ENCODE peak calls at places on chromosomes 11 and 22, in ten cellular contexts. O, T, A, F, B, J, E, L, G and C are unnamed samples.

GRCh38 chr11:124839051-124839971 is 25.9 kb upstream of the ROBO3 start:
- DNase-seq in O (no peak), T (no peak), A (no peak), F (no peak), B (no peak), J (no peak), E (peak), L (peak), G (no peak), C (peak)

GRCh38 chr11:35038211-35038930 is 100.6 kb upstream of the CD44 start:
- DNase-seq in O (no peak), T (no peak), A (no peak), F (no peak), B (peak), J (no peak), E (no peak), L (no peak), G (no peak), C (no peak)

GRCh38 chr22:48950151-48950915 is 877.3 kb downstream of the BRD1 start:
- DNase-seq in O (peak), T (no peak), A (no peak), F (no peak), B (no peak), J (no peak), E (no peak), L (no peak), G (no peak), C (no peak)

GRCh38 chr22:42217019-42217751 is 53.3 kb downstream of the TCF20 start:
- DNase-seq in O (peak), T (no peak), A (no peak), F (no peak), B (no peak), J (no peak), E (no peak), L (no peak), G (no peak), C (no peak)

GRCh38 chr11:69397732-69398131 is 83.7 kb upstream of the LINC01488 start:
- DNase-seq in O (no peak), T (no peak), A (no peak), F (no peak), B (peak), J (no peak), E (no peak), L (no peak), G (no peak), C (no peak)

GRCh38 chr11:78476066-78476465 is 58.4 kb upstream of the GAB2 start:
- DNase-seq in O (no peak), T (no peak), A (no peak), F (no peak), B (no peak), J (no peak), E (no peak), L (no peak), G (no peak), C (no peak)

GRCh38 chr11:48087974-48088681 is 107.8 kb downstream of the PTPRJ start:
- DNase-seq in O (no peak), T (peak), A (peak), F (no peak), B (no peak), J (peak), E (no peak), L (peak), G (no peak), C (peak)

GRCh38 chr11:1308745-1309497 is 511 bp downstream of the TOLLIP start:
- DNase-seq in O (no peak), T (no peak), A (no peak), F (no peak), B (peak), J (no peak), E (no peak), L (no peak), G (no peak), C (no peak)

GRCh38 chr11:78808903-78809302 is 234.2 kb upstream of the NARS2 start:
- DNase-seq in O (no peak), T (no peak), A (no peak), F (no peak), B (no peak), J (no peak), E (no peak), L (no peak), G (no peak), C (no peak)

GRCh38 chr11:118161786-118162185 is 9.2 kb upstream of the SCN4B start:
- DNase-seq in O (no peak), T (no peak), A (no peak), F (no peak), B (no peak), J (no peak), E (no peak), L (no peak), G (no peak), C (no peak)

GRCh38 chr22:23138584-23139469 is 3.0 kb downstream of the RSPH14 start:
- DNase-seq in O (no peak), T (no peak), A (no peak), F (no peak), B (no peak), J (no peak), E (no peak), L (no peak), G (no peak), C (peak)

GRCh38 chr11:16891964-16892363 is 122.2 kb downstream of the PLEKHA7 start:
- DNase-seq in O (no peak), T (no peak), A (no peak), F (no peak), B (peak), J (no peak), E (no peak), L (no peak), G (no peak), C (no peak)

GRCh38 chr11:117932987-117933386 is 3.8 kb upstream of the TMPRSS13 start:
- DNase-seq in O (no peak), T (no peak), A (no peak), F (no peak), B (no peak), J (no peak), E (no peak), L (no peak), G (no peak), C (no peak)

GRCh38 chr11:70716986-70717775 is 318.9 kb downstream of the CTTN start:
- DNase-seq in O (no peak), T (no peak), A (no peak), F (no peak), B (peak), J (no peak), E (no peak), L (no peak), G (no peak), C (no peak)

GRCh38 chr11:100719809-100720221 is 32.7 kb downstream of the ARHGAP42 start:
- DNase-seq in O (no peak), T (no peak), A (peak), F (peak), B (peak), J (peak), E (peak), L (no peak), G (peak), C (no peak)

GRCh38 chr22:29715240-29715639 is 4.6 kb upstream of the CABP7 start:
- DNase-seq in O (no peak), T (no peak), A (no peak), F (no peak), B (no peak), J (no peak), E (no peak), L (peak), G (no peak), C (no peak)

GRCh38 chr11:11230802-11231562 is 122.1 kb downstream of the CSNK2A3 start:
- DNase-seq in O (peak), T (peak), A (no peak), F (no peak), B (no peak), J (no peak), E (peak), L (no peak), G (no peak), C (no peak)

GRCh38 chr11:26847459-26847858 is 125.6 kb upstream of the SLC5A12 start:
- DNase-seq in O (no peak), T (no peak), A (no peak), F (no peak), B (no peak), J (no peak), E (no peak), L (no peak), G (no peak), C (no peak)

GRCh38 chr22:25786165-25786564 is 44.2 kb downstream of the MYO18B start:
- DNase-seq in O (no peak), T (no peak), A (no peak), F (no peak), B (no peak), J (no peak), E (no peak), L (no peak), G (no peak), C (no peak)